ENCODE peak calls at places on chromosomes 5 and 9, in eight cellular contexts. U is iris pigment epithelial cell, G is NCI-H2081, Z is endothelial cell, J is mammary epithelial cell, H is IMR-90, A is germinal center, Q is Right ventricle myocardium inferior. S is an unnamed sample.

GRCh38 chr5:151434570-151435237 is 12.7 kb upstream of the SLC36A1 start:
- DNase-seq in U (no peak), G (no peak), Z (no peak), J (no peak), H (no peak), A (no peak), Q (no peak), S (no peak)

GRCh38 chr9:81560851-81561732 is 128.3 kb downstream of the TLE1 start:
- DNase-seq in U (peak), G (no peak), Z (no peak), J (peak), H (no peak), A (no peak), Q (no peak), S (no peak)

GRCh38 chr5:67092447-67093023 is 104.1 kb downstream of the CD180 start:
- DNase-seq in U (peak), G (no peak), Z (no peak), J (no peak), H (peak), A (no peak), Q (no peak), S (no peak)

GRCh38 chr5:9947231-9947693 is 302.4 kb downstream of the ATPSCKMT start:
- DNase-seq in U (peak), G (no peak), Z (no peak), J (peak), H (no peak), A (no peak), Q (no peak), S (no peak)

GRCh38 chr5:111227805-111228204 is 3.6 kb downstream of the CAMK4 start:
- DNase-seq in U (peak), G (peak), Z (peak), J (peak), H (peak), A (no peak), Q (no peak), S (no peak)

GRCh38 chr9:26163931-26164330 is 485.7 kb upstream of the TUSC1 start:
- DNase-seq in U (peak), G (no peak), Z (no peak), J (no peak), H (peak), A (no peak), Q (no peak), S (no peak)

GRCh38 chr9:118896356-118897000 is 472.8 kb downstream of the BRINP1 start:
- DNase-seq in U (no peak), G (peak), Z (no peak), J (no peak), H (no peak), A (no peak), Q (no peak), S (no peak)

GRCh38 chr5:157459715-157460599 is at the start of gene NIPAL4:
- DNase-seq in U (no peak), G (peak), Z (peak), J (peak), H (no peak), A (peak), Q (no peak), S (peak)

GRCh38 chr9:134381671-134382505 is 55.6 kb downstream of the RXRA start:
- DNase-seq in U (no peak), G (no peak), Z (peak), J (no peak), H (no peak), A (peak), Q (peak), S (no peak)

GRCh38 chr5:1413211-1413610 is 32.0 kb downstream of the SLC6A3 start:
- DNase-seq in U (no peak), G (no peak), Z (no peak), J (no peak), H (no peak), A (no peak), Q (no peak), S (no peak)

GRCh38 chr5:73378070-73378469 is 70.5 kb downstream of the FOXD1 start:
- DNase-seq in U (no peak), G (peak), Z (no peak), J (no peak), H (peak), A (no peak), Q (no peak), S (no peak)

S was measured in iPS-NIHi11.